ENCODE peak calls at places on chromosomes 4 and X, in nine cellular contexts. U, F, Y, K, B, M, X, C and Z are unnamed samples.
A peak's percentile ranks its signal among the peaks of the same experiment; 100 is the strongest.

GRCh38 chrX:17535229-17535628 is 160.2 kb downstream of the NHS start:
- DNase-seq in U (no peak), F (no peak), Y (no peak), K (no peak), B (no peak), M (peak; percentile 25), X (no peak), C (no peak), Z (peak; percentile 11)

GRCh38 chr4:183471960-183472708 is 27.7 kb downstream of the CDKN2AIP start:
- DNase-seq in U (peak; percentile 89), F (peak; percentile 71), Y (peak; percentile 53), K (no peak), B (peak; percentile 87), M (peak; percentile 91), X (peak; percentile 79), C (peak; percentile 93), Z (peak; percentile 58)

GRCh38 chrX:149631293-149632165 is at the start of gene TMEM185A:
- DNase-seq in U (peak; percentile 68), F (peak; percentile 23), Y (peak; percentile 45), K (no peak), B (peak; percentile 85), M (peak; percentile 81), X (peak; percentile 7), C (no peak), Z (peak; percentile 48)

GRCh38 chr4:161577604-161578301 is 586.0 kb downstream of the FSTL5 start:
- DNase-seq in U (no peak), F (no peak), Y (peak; percentile 80), K (no peak), B (no peak), M (peak; percentile 44), X (no peak), C (no peak), Z (no peak)

GRCh38 chrX:110219920-110220319 is 98.0 kb downstream of the AMMECR1 start:
- DNase-seq in U (no peak), F (no peak), Y (peak; percentile 56), K (no peak), B (no peak), M (no peak), X (no peak), C (no peak), Z (no peak)

GRCh38 chrX:10570601-10571000 is 49.8 kb downstream of the MID1 start:
- DNase-seq in U (no peak), F (no peak), Y (peak; percentile 29), K (no peak), B (no peak), M (no peak), X (no peak), C (no peak), Z (no peak)

GRCh38 chrX:7647826-7648225 is 195.1 kb upstream of the VCX start:
- DNase-seq in U (no peak), F (no peak), Y (no peak), K (no peak), B (no peak), M (no peak), X (no peak), C (no peak), Z (no peak)

GRCh38 chr4:173121044-173121685 is 47.4 kb upstream of the GALNT7 start:
- DNase-seq in U (no peak), F (no peak), Y (peak; percentile 68), K (peak; percentile 9), B (no peak), M (peak; percentile 44), X (peak; percentile 37), C (no peak), Z (peak; percentile 3)

GRCh38 chrX:1727531-1728027 is 112.7 kb downstream of the ASMT start:
- DNase-seq in U (no peak), F (no peak), Y (peak; percentile 31), K (peak; percentile 12), B (no peak), M (peak; percentile 43), X (peak; percentile 55), C (peak; percentile 42), Z (no peak)

GRCh38 chr4:164501074-164501473 is 252.9 kb upstream of the SMIM31 start:
- DNase-seq in U (no peak), F (no peak), Y (peak; percentile 83), K (no peak), B (no peak), M (no peak), X (peak; percentile 11), C (no peak), Z (no peak)

DNA sequence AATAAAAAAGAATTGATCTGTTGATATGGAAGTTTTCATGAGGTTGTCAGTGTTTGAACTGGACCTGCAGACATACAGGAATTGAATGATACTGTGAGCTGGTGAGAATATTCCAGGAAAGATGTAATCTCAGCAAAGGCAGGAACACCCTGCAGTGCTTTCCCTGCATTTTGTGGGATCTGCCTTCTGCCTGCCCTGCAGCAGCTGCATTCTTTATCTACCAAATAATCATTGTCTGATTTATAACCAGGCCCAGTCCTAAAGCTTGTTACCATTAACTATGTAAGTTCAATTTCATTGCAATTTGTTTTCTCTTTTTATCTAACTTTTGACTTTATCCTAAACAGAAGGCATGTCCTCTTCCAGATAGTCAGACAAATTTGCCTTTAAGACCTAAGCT is 99.9 kb upstream of the NOCT start:
- DNase-seq in U (no peak), F (no peak), Y (no peak), K (no peak), B (no peak), M (no peak), X (no peak), C (no peak), Z (no peak)
- H3K4me3 ChIP-seq in U (no peak overlapping the region), F (no peak overlapping the region), Y (no peak overlapping the region), K (no peak overlapping the region), B (no peak overlapping the region), M (no peak overlapping the region), X (no peak overlapping the region), C (no peak overlapping the region), Z (no peak overlapping the region)

GRCh38 chr4:40576651-40577480 is 52.8 kb downstream of the RBM47 start:
- DNase-seq in U (peak; percentile 38), F (peak; percentile 75), Y (peak; percentile 96), K (no peak), B (peak; percentile 81), M (peak; percentile 93), X (peak; percentile 35), C (peak; percentile 88), Z (peak; percentile 51)
- H3K4me3 ChIP-seq in U (no peak overlapping the region), F (no peak overlapping the region), Y (no peak overlapping the region), K (no peak overlapping the region), B (no peak overlapping the region), M (no peak overlapping the region), X (no peak overlapping the region), C (peak overlapping the region; percentile 7), Z (no peak overlapping the region)

GRCh38 chrX:13721819-13722527 is 12.4 kb downstream of the TRAPPC2 start:
- DNase-seq in U (no peak), F (no peak), Y (peak; percentile 63), K (no peak), B (no peak), M (peak; percentile 41), X (peak; percentile 25), C (no peak), Z (no peak)
- H3K4me3 ChIP-seq in U (no peak overlapping the region), F (no peak overlapping the region), Y (no peak overlapping the region), K (no peak overlapping the region), B (no peak overlapping the region), M (no peak overlapping the region), X (no peak overlapping the region), C (no peak overlapping the region), Z (no peak overlapping the region)

GRCh38 chr4:1340861-1341260 is 6.1 kb upstream of the UVSSA start:
- DNase-seq in U (no peak), F (no peak), Y (no peak), K (no peak), B (peak; percentile 58), M (no peak), X (no peak), C (no peak), Z (no peak)
- H3K4me3 ChIP-seq in U (no peak overlapping the region), F (no peak overlapping the region), Y (no peak overlapping the region), K (no peak overlapping the region), B (no peak overlapping the region), M (no peak overlapping the region), X (no peak overlapping the region), C (no peak overlapping the region), Z (no peak overlapping the region)

GRCh38 chr4:71162386-71162785 is 168.9 kb downstream of the DCK start:
- DNase-seq in U (no peak), F (no peak), Y (no peak), K (no peak), B (no peak), M (no peak), X (no peak), C (no peak), Z (no peak)
- H3K4me3 ChIP-seq in U (no peak overlapping the region), F (no peak overlapping the region), Y (no peak overlapping the region), K (no peak overlapping the region), B (no peak overlapping the region), M (no peak overlapping the region), X (no peak overlapping the region), C (no peak overlapping the region), Z (no peak overlapping the region)